ENCODE peak calls at places on chromosomes 13 and 19, in nine cellular contexts. P is stimulated activated CD4-positive, alpha-beta T cell treated with anti-CD3 and anti-CD28 coated beads, Interleukin-12 subunit alpha, Interleukin-12 subunit beta, amount 100 ng/mL, for 4 hours; X is mucosa of gallbladder; S is activated T-cell treated with anti-CD3 and anti-CD28 coated beads, Interleukin-2, amount 50 U/mL, for 48 hours; E is GM03348; Z is neural crest cell; F is EH; O is posterior cingulate gyrus; I is KBM-7. A is an unnamed sample.

GRCh38 chr19:49605605-49606004 is 14.6 kb downstream of the PRR12 start:
- DNase-seq in P (no peak), X (no peak), S (no peak), E (no peak), Z (no peak), F (no peak), O (no peak), I (no peak), A (no peak)

GRCh38 chr13:48661112-48661511 is 7.4 kb downstream of the CYSLTR2 start:
- DNase-seq in P (no peak), X (no peak), S (no peak), E (no peak), Z (no peak), F (no peak), O (no peak), I (no peak), A (no peak)

GRCh38 chr13:51240888-51241475 is 18.8 kb downstream of the FAM124A start:
- DNase-seq in P (no peak), X (no peak), S (no peak), E (no peak), Z (no peak), F (no peak), O (no peak), I (no peak), A (no peak)

GRCh38 chr13:92232880-92233279 is 834.5 kb downstream of the GPC5 start:
- DNase-seq in P (no peak), X (no peak), S (no peak), E (no peak), Z (no peak), F (no peak), O (no peak), I (no peak), A (no peak)

GRCh38 chr13:99377641-99378040 is 70.4 kb upstream of the GPR183 start:
- DNase-seq in P (no peak), X (no peak), S (peak; percentile 15), E (no peak), Z (no peak), F (no peak), O (no peak), I (no peak), A (no peak)

GRCh38 chr13:114259974-114260373 is 21.4 kb upstream of the UPF3A start:
- DNase-seq in P (no peak), X (no peak), S (no peak), E (no peak), Z (no peak), F (no peak), O (no peak), I (no peak), A (no peak)

GRCh38 chr13:113793718-113794085 is 34.7 kb downstream of the TMEM255B start:
- DNase-seq in P (no peak), X (no peak), S (no peak), E (no peak), Z (no peak), F (no peak), O (no peak), I (no peak), A (no peak)

GRCh38 chr19:485583-486236 is 10.6 kb upstream of the MADCAM1 start:
- DNase-seq in P (no peak), X (peak; percentile 70), S (no peak), E (peak; percentile 64), Z (peak; percentile 68), F (peak; percentile 36), O (peak; percentile 53), I (no peak), A (peak; percentile 34)

GRCh38 chr13:71864094-71864980 is 2.7 kb downstream of the DACH1 start:
- DNase-seq in P (no peak), X (peak; percentile 86), S (peak; percentile 26), E (no peak), Z (peak; percentile 41), F (no peak), O (peak; percentile 13), I (peak; percentile 27), A (peak; percentile 39)

GRCh38 chr13:62510906-62511655 is 1095.4 kb upstream of the PCDH20 start:
- DNase-seq in P (no peak), X (no peak), S (no peak), E (no peak), Z (no peak), F (no peak), O (no peak), I (no peak), A (no peak)

GRCh38 chr19:7333198-7334118 is 15.3 kb upstream of the ARHGEF18 start:
- DNase-seq in P (no peak), X (no peak), S (no peak), E (no peak), Z (no peak), F (no peak), O (no peak), I (no peak), A (no peak)

GRCh38 chr19:4233282-4233853 is 4.0 kb downstream of the EBI3 start:
- DNase-seq in P (peak; percentile 69), X (peak; percentile 22), S (peak; percentile 93), E (no peak), Z (peak; percentile 74), F (peak; percentile 19), O (peak; percentile 44), I (peak; percentile 57), A (no peak)

GRCh38 chr19:18414504-18415176 is 4.6 kb upstream of the SSBP4 start:
- DNase-seq in P (no peak), X (no peak), S (no peak), E (no peak), Z (no peak), F (peak; percentile 56), O (no peak), I (peak; percentile 64), A (no peak)

GRCh38 chr13:29754486-29754806 is 96.0 kb downstream of the UBL3 start:
- DNase-seq in P (no peak), X (no peak), S (no peak), E (no peak), Z (no peak), F (peak; percentile 60), O (no peak), I (peak; percentile 23), A (no peak)

GRCh38 chr19:41351339-41352245 is 2.1 kb downstream of the TGFB1 start:
- DNase-seq in P (peak; percentile 74), X (no peak), S (peak; percentile 88), E (peak; percentile 94), Z (no peak), F (peak; percentile 64), O (no peak), I (peak; percentile 85), A (no peak)

GRCh38 chr13:21240586-21240985 is 64.1 kb downstream of the MRPL57 start:
- DNase-seq in P (no peak), X (no peak), S (no peak), E (peak; percentile 71), Z (no peak), F (peak; percentile 86), O (no peak), I (peak; percentile 33), A (peak; percentile 87)

GRCh38 chr19:45498411-45499195 is at the start of gene PPM1N:
- DNase-seq in P (peak; percentile 57), X (no peak), S (peak; percentile 77), E (peak; percentile 39), Z (peak; percentile 30), F (peak; percentile 25), O (no peak), I (no peak), A (peak; percentile 80)

GRCh38 chr13:29546662-29547061 is 48.8 kb downstream of the SLC7A1 start:
- DNase-seq in P (no peak), X (no peak), S (no peak), E (no peak), Z (no peak), F (no peak), O (no peak), I (no peak), A (no peak)

GRCh38 chr19:7705387-7706187 is 3.7 kb upstream of the FCER2 start:
- DNase-seq in P (peak; percentile 69), X (peak; percentile 38), S (peak; percentile 78), E (no peak), Z (no peak), F (no peak), O (no peak), I (peak; percentile 25), A (no peak)

GRCh38 chr13:30872685-30873443 is 33.2 kb upstream of the MEDAG start:
- DNase-seq in P (no peak), X (no peak), S (no peak), E (peak; percentile 78), Z (peak; percentile 47), F (peak; percentile 90), O (peak; percentile 59), I (peak; percentile 70), A (no peak)

GRCh38 chr19:45791744-45792481 is 732 bp downstream of the DMWD start:
- DNase-seq in P (no peak), X (no peak), S (no peak), E (no peak), Z (no peak), F (no peak), O (no peak), I (no peak), A (no peak)

GRCh38 chr13:23963947-23964346 is 66.6 kb upstream of the C1QTNF9B start:
- DNase-seq in P (no peak), X (no peak), S (no peak), E (no peak), Z (no peak), F (no peak), O (no peak), I (no peak), A (no peak)

GRCh38 chr19:22600690-22601648 is 33.2 kb upstream of the ZNF492 start:
- DNase-seq in P (no peak), X (no peak), S (no peak), E (no peak), Z (no peak), F (no peak), O (no peak), I (no peak), A (no peak)

GRCh38 chr19:17977073-17977472 is 10.2 kb downstream of the KCNN1 start:
- DNase-seq in P (no peak), X (no peak), S (no peak), E (no peak), Z (no peak), F (no peak), O (no peak), I (no peak), A (no peak)

GRCh38 chr13:102724923-102725322 is 30.1 kb upstream of the METTL21C start:
- DNase-seq in P (no peak), X (no peak), S (no peak), E (peak; percentile 77), Z (no peak), F (peak; percentile 67), O (no peak), I (peak; percentile 52), A (no peak)

GRCh38 chr13:22703601-22704209 is 477.1 kb upstream of the SGCG start:
- DNase-seq in P (no peak), X (no peak), S (no peak), E (no peak), Z (no peak), F (no peak), O (no peak), I (no peak), A (no peak)

GRCh38 chr19:20423381-20424207 is 142.0 kb downstream of the ZNF737 start:
- DNase-seq in P (peak; percentile 10), X (peak; percentile 75), S (peak; percentile 50), E (peak; percentile 29), Z (peak; percentile 3), F (peak; percentile 72), O (peak; percentile 24), I (no peak), A (no peak)

GRCh38 chr13:28499579-28499978 is 4.7 kb upstream of the FLT1 start:
- DNase-seq in P (no peak), X (no peak), S (no peak), E (peak; percentile 45), Z (no peak), F (peak; percentile 77), O (no peak), I (no peak), A (no peak)